ENCODE peak calls at places on chromosomes 16 and 17, in five cellular contexts. J, S, E, N and K are unnamed samples.

GRCh38 chr16:17467923-17468540 is 2.7 kb downstream of the XYLT1 start:
- DNase-seq in E (peak), N (no peak), J (peak), S (no peak), K (peak)

GRCh38 chr17:42857389-42857788 is 6.4 kb downstream of the AOC3 start:
- DNase-seq in S (no peak), J (no peak), N (no peak), E (no peak), K (no peak)

GRCh38 chr17:6701719-6702118 is 11.4 kb downstream of the SLC13A5 start:
- DNase-seq in J (no peak), E (no peak), S (no peak), N (peak), K (no peak)

GRCh38 chr17:7688808-7689316 is 585 bp downstream of the WRAP53 start:
- DNase-seq in N (no peak), E (no peak), J (no peak), S (no peak), K (no peak)

GRCh38 chr17:30550512-30551273 is 73.5 kb downstream of the GOSR1 start:
- DNase-seq in S (peak), E (peak), N (peak), J (no peak), K (no peak)

GRCh38 chr17:8016632-8017424 is 14.4 kb downstream of the GUCY2D start:
- DNase-seq in J (no peak), S (no peak), N (no peak), E (peak), K (peak)

GRCh38 chr17:44780161-44780560 is 21.4 kb downstream of the ADAM11 start:
- DNase-seq in J (no peak), E (no peak), S (no peak), N (no peak), K (no peak)

GRCh38 chr16:51898872-51899271 is 648.1 kb downstream of the TOX3 start:
- DNase-seq in J (no peak), S (no peak), N (no peak), E (no peak), K (no peak)

GRCh38 chr17:45342306-45342705 is 25.5 kb upstream of the MAP3K14 start:
- DNase-seq in E (no peak), N (no peak), J (no peak), S (no peak), K (no peak)

GRCh38 chr16:85673529-85674417 is 15.0 kb downstream of the GINS2 start:
- DNase-seq in S (no peak), N (no peak), J (no peak), E (peak), K (peak)

GRCh38 chr17:35243459-35244204 is 760 bp downstream of the SLFN5 start:
- DNase-seq in N (peak), E (peak), S (peak), J (peak), K (peak)

GRCh38 chr17:17348872-17349723 is 45.9 kb downstream of the NT5M start:
- DNase-seq in J (no peak), S (no peak), N (no peak), E (no peak), K (no peak)

GRCh38 chr16:54194008-54194731 is 92.4 kb downstream of the IRX3 start:
- DNase-seq in E (peak), N (no peak), J (peak), S (no peak), K (no peak)

GRCh38 chr17:34556384-34556783 is 23.0 kb upstream of the TMEM132E start:
- DNase-seq in N (no peak), E (no peak), J (no peak), S (no peak), K (no peak)

GRCh38 chr17:4808378-4808767 is 1.4 kb downstream of the PLD2 start:
- DNase-seq in E (peak), S (no peak), N (no peak), J (peak), K (no peak)

GRCh38 chr17:63911657-63912100 is 621 bp upstream of the CSHL1 start:
- DNase-seq in J (peak), N (peak), E (peak), S (peak), K (peak)

GRCh38 chr16:76370344-76370743 is 93.1 kb downstream of the CNTNAP4 start:
- DNase-seq in S (no peak), N (no peak), J (no peak), E (no peak), K (no peak)

GRCh38 chr17:28726396-28726911 is 421 bp upstream of the TLCD1 start:
- DNase-seq in E (peak), S (no peak), N (peak), J (peak), K (no peak)

GRCh38 chr16:12256880-12257279 is 280.3 kb downstream of the SNX29 start:
- DNase-seq in E (no peak), N (no peak), S (no peak), J (no peak), K (no peak)

GRCh38 chr16:50386819-50387218 is 18.0 kb upstream of the BRD7 start:
- DNase-seq in N (no peak), E (no peak), S (no peak), J (no peak), K (no peak)

GRCh38 chr17:28763804-28764266 is 20.0 kb downstream of the TRAF4 start:
- DNase-seq in N (peak), S (peak), J (peak), E (peak), K (peak)

GRCh38 chr17:57115916-57116315 is 30.9 kb downstream of the AKAP1 start:
- DNase-seq in S (no peak), J (no peak), E (no peak), N (no peak), K (no peak)

GRCh38 chr16:54266363-54266955 is 20.1 kb downstream of the IRX3 start:
- DNase-seq in J (no peak), E (no peak), N (no peak), S (no peak), K (no peak)

GRCh38 chr17:43908111-43908721 is 880 bp upstream of the MPP2 start:
- DNase-seq in E (peak), N (peak), S (no peak), J (peak), K (peak)

GRCh38 chr16:83967091-83967490 is 953 bp upstream of the NECAB2 start:
- DNase-seq in J (no peak), N (no peak), E (no peak), S (no peak), K (no peak)

GRCh38 chr16:2769675-2770056 is 7.4 kb downstream of the ELOB start:
- DNase-seq in N (no peak), E (peak), J (no peak), S (no peak), K (no peak)